ENCODE peak calls at places on chromosomes 4 and X, in four cellular contexts. B is left lung; H is cardiac muscle cell; M is effector memory CD4-positive, alpha-beta T cell. D is an unnamed sample. For H3K4me1, the result is how much of the 10 kb centered on the place peaks cover.

GRCh38 chrX:130799393-130799792 is 103.6 kb downstream of the ENOX2 start:
- DNase-seq in B (no peak), H (no peak), M (no peak), D (no peak)

GRCh38 chr4:143021384-143021783 is 163.3 kb upstream of the USP38 start:
- DNase-seq in B (no peak), H (no peak), M (no peak), D (no peak)

GRCh38 chrX:19627081-19627480 is 111.8 kb upstream of the MAP3K15 start:
- DNase-seq in B (no peak), H (no peak), M (no peak), D (peak)

GRCh38 chr4:83083925-83084475 is 30.5 kb downstream of the PLAC8 start:
- DNase-seq in B (no peak), H (no peak), M (peak), D (no peak)

GRCh38 chr4:153217440-153217839 is 13.2 kb downstream of the TRIM2 start:
- DNase-seq in B (no peak), H (no peak), M (no peak), D (no peak)

GRCh38 chr4:75030028-75030427 is 97.1 kb downstream of the PARM1 start:
- DNase-seq in B (no peak), H (no peak), M (no peak), D (no peak)

GRCh38 chr4:99853993-99854392 is 37.4 kb downstream of the DAPP1 start:
- DNase-seq in B (no peak), H (no peak), M (no peak), D (no peak)

GRCh38 chr4:1967512-1968149 is 41.1 kb downstream of the NELFA start:
- DNase-seq in B (no peak), H (no peak), M (no peak), D (no peak)

GRCh38 chrX:114650351-114650750 is 66.5 kb downstream of the HTR2C start:
- DNase-seq in B (no peak), H (no peak), M (no peak), D (no peak)

GRCh38 chr4:155666701-155667537 is at the start of gene GUCY1A1:
- DNase-seq in B (peak), H (peak), M (no peak), D (peak)

GRCh38 chr4:101334963-101335572 is 12.3 kb downstream of the PPP3CA start:
- DNase-seq in B (no peak), H (no peak), M (no peak), D (no peak)

GRCh38 chr4:101115841-101116240 is 231.5 kb downstream of the PPP3CA start:
- DNase-seq in B (no peak), H (no peak), M (no peak), D (no peak)

GRCh38 chr4:53889335-53890084 is 174.9 kb downstream of the CHIC2 start:
- DNase-seq in B (no peak), H (no peak), M (no peak), D (no peak)

GRCh38 chr4:36824682-36825081 is 419.9 kb upstream of the NWD2 start:
- DNase-seq in B (no peak), H (no peak), M (no peak), D (no peak)

GRCh38 chr4:109191216-109191615 is 111.2 kb downstream of the COL25A1 start:
- DNase-seq in B (no peak), H (no peak), M (no peak), D (no peak)

GRCh38 chr4:95393821-95394220 is 155.0 kb downstream of the UNC5C start:
- DNase-seq in B (no peak), H (no peak), M (no peak), D (no peak)

GRCh38 chrX:150767045-150767395 is 73.8 kb downstream of the MTMR1 start:
- DNase-seq in B (no peak), H (no peak), M (no peak), D (no peak)

GRCh38 chr4:119525771-119526712 is 102.6 kb downstream of the PDE5A start:
- DNase-seq in B (no peak), H (peak), M (no peak), D (no peak)

GRCh38 chr4:73705056-73705432 is 35.3 kb upstream of the CXCL8 start:
- DNase-seq in B (no peak), H (no peak), M (no peak), D (no peak)

GRCh38 chr4:81454953-81455352 is 16.8 kb downstream of the RASGEF1B start:
- DNase-seq in B (no peak), H (no peak), M (no peak), D (no peak)

GRCh38 chr4:76108467-76109181 is 34.1 kb downstream of the ART3 start:
- DNase-seq in B (no peak), H (no peak), M (no peak), D (no peak)

GRCh38 chr4:7183780-7184460 is 8.4 kb upstream of the SORCS2 start:
- DNase-seq in B (peak), H (no peak), M (no peak), D (peak)

GRCh38 chr4:55820260-55820659 is 670 bp downstream of the EXOC1L start:
- DNase-seq in B (no peak), H (no peak), M (no peak), D (no peak)

GRCh38 chrX:119833905-119834304 is 18.9 kb downstream of the UPF3B start:
- DNase-seq in B (no peak), H (no peak), M (no peak), D (no peak)

GRCh38 chr4:100511906-100512305 is 5.9 kb downstream of the EMCN start:
- DNase-seq in B (no peak), H (no peak), M (no peak), D (no peak)

GRCh38 chr4:3476341-3476747 is 13.2 kb downstream of the DOK7 start:
- DNase-seq in B (no peak), H (no peak), M (no peak), D (no peak)

GRCh38 chr4:78482281-78482680 is 69.3 kb upstream of the ANXA3 start:
- DNase-seq in B (no peak), H (no peak), M (no peak), D (no peak)

GRCh38 chr4:8121236-8122015 is 37.2 kb downstream of the ABLIM2 start:
- DNase-seq in B (no peak), H (no peak), M (no peak), D (no peak)

GRCh38 chr4:98611649-98612317 is 46.6 kb downstream of the TSPAN5 start:
- DNase-seq in B (no peak), H (no peak), M (no peak), D (no peak)

GRCh38 chr4:98614655-98615054 is 43.8 kb downstream of the TSPAN5 start:
- DNase-seq in B (no peak), H (no peak), M (no peak), D (no peak)

GRCh38 chr4:98612318-98613250 is 45.8 kb downstream of the TSPAN5 start:
- DNase-seq in B (no peak), H (no peak), M (no peak), D (no peak)

GRCh38 chr4:98614081-98614480 is 44.3 kb downstream of the TSPAN5 start:
- DNase-seq in B (no peak), H (peak), M (no peak), D (no peak)

DNA sequence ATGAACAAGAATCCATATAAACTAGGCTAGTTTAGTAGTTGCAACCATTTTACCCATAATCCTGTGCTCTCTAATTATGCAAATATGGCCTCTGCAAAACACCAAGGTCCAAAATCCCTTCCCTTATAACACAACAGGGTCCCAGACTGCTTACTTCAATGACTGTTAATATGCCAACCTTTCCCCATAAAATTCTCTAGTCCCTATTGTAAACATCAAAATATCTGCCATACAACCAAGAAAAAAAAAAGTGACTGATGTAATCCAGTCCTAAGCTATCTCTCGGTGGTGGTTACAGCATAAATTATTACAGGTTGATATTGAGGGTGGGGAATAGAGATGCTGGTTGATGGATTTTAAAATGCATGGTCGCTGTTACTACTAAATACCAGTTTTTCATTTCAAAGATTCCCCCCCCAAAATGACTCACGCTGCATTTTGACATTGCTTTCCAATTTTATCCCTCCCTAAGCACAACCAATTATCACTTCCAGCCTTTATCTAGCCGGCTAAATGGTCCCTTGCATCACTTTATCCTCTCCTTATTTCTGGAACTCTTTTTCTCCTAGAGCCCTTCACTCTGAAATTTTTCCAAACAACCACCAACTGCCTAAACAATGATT is 44.8 kb downstream of the TSPAN5 start:
- DNase-seq in B (no peak), H (no peak), M (no peak), D (no peak)
- H3K4me1 ChIP-seq in B (under half), H (under half), M (under half), D (under half)

GRCh38 chrX:65688403-65688881 is 21.0 kb downstream of the MSN start:
- DNase-seq in B (no peak), H (no peak), M (no peak), D (no peak)
- H3K4me1 ChIP-seq in B (under half), H (under half), M (half or more), D (under half)

DNA sequence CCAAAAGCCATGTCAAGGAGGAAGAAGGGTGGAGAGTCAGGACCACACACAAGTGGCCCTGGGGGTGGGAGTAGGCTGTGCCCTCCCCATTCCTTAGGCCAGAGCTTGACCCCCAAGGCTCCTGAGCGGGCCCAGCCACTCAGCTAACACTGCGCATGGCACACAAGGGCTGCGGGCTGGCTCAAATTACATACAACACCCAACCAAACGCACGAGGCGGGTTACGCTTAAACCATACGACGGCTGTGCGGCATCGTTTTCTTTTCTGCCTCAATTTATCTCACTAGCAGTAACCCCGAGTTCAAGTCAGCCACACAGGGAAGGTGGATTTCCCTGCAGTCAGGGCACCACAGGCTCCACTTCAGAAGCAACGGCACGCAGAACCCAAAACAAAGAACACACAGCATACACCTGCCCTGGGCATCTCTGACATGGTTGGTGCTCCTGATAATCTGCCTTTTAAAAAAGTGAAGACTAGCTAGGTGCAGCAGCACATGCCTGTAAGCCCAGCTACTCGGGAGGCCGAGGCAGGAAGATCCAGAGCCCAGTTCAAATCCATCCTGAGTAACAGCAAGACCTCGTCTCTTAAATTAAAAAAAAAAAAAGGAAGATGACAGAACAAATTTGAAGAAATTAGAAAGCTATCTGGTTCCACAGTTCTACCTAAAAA is 2.9 kb downstream of the GAK start:
- DNase-seq in B (no peak), H (no peak), M (no peak), D (no peak)
- H3K4me1 ChIP-seq in B (under half), H (under half), M (under half), D (under half)

DNA sequence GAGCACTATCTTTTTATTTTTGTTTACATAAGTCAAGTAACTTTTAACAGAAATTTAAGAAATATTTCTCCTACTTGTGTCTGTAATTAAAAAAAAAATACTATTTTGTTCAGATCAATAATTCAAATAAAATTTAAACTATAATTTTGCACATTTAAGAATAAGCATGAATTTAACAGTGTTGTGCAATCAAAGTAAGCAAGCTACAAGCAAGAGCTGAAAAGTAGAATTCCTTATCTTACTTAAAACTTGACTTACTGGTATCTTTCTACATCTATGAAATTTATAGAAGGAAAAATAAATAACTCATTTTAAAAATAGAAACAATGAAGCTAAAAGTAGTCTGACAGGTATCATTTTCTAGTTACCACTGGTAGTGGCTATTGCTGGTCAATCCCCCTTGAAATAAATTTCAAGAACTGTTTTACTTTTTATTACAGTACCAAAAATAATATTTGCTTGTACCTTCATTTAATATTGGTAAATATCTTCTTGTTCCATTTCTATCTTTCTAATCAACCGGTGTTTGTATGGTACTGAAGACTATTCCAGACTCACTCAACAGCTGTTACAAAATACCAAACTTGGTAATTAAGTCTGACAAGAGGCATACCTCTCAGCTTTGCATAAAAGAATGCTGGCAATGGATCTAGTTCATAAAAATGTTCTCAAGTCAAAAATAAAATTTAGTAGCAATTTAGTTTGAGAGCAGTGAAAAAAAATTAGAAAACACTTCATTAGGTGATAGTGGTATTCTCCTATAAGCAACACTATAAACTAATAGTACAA is 62.2 kb downstream of the NOCT start:
- DNase-seq in B (no peak), H (no peak), M (no peak), D (no peak)
- H3K4me1 ChIP-seq in B (under half), H (half or more), M (under half), D (under half)

GRCh38 chrX:107728342-107729099 is 47.1 kb downstream of the TSC22D3 start:
- DNase-seq in B (no peak), H (no peak), M (no peak), D (no peak)
- H3K4me1 ChIP-seq in B (under half), H (half or more), M (under half), D (under half)

DNA sequence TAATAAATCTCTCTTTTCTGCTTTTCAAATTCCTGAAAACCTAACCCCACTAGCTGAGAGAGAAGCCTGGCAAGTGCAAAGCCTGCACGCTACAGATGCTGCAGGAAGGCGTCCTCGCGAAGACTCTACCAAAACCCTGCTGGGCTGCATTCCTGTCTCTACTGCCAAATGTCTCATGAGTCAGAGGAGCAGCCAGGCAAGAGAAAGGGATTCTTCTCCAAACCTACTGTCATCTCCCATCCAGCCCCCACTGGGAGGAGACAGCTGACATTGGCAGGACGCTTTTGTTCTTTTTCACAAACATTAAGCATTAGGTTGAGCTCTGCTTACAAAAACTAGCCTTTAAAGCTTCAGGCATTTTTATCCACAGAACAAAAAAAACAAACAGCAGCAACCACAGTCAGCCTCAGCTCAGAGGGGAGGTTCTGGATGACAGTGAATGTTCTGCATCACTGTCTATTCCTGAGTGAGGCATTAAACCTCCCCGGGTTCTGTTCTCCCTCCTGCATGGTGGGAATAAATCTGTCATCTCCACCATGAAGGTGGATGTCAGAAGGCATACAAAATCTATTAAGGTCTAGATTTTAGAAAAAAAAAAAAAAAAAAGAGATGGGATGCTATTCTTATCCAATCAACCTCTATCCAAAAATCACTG is 17.9 kb downstream of the CRMP1 start:
- DNase-seq in B (no peak), H (no peak), M (no peak), D (no peak)
- H3K4me1 ChIP-seq in B (under half), H (under half), M (under half), D (under half)

GRCh38 chrX:71994601-71995000 is 84.0 kb downstream of the NHSL2 start:
- DNase-seq in B (no peak), H (no peak), M (no peak), D (no peak)
- H3K4me1 ChIP-seq in B (under half), H (under half), M (under half), D (under half)

DNA sequence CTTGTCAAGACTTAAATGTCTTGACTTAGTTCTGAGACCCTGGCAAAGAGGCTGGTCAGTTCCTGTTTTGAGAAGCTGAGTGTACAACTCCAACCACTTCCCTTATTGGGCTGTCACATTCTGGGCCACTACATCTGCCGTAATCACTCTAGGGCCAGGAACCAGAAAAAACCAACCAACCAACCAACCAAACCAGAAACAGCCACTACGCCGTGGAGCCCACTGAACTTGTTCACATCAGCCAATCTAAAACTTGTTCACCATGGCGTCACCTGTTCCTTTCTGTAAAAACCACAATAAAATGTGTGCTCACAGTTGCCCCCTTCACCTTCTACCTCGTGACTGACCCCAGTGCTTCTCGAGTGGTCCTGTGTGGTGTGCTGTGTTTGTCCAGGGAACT is 107.3 kb downstream of the JADE1 start:
- DNase-seq in B (peak), H (no peak), M (no peak), D (no peak)
- H3K4me1 ChIP-seq in B (under half), H (under half), M (under half), D (under half)

D was measured in uterus.